ENCODE peak calls at places on chromosome 12, in four cellular contexts. One of them, this sample, is unnamed.

GRCh38 chr12:69464433-69464832 is 5.8 kb upstream of the FRS2 start:
- DNase-seq in IMR-90: peak; percentile 11
- DNase-seq in breast epithelium: no peak
- DNase-seq in stomach: no peak
- DNase-seq in this sample: no peak

GRCh38 chr12:68106160-68106559 is 53.4 kb downstream of the IFNG start:
- DNase-seq in stomach: no peak
- DNase-seq in breast epithelium: no peak
- DNase-seq in IMR-90: no peak
- DNase-seq in this sample: no peak

GRCh38 chr12:65427646-65428045 is 149.2 kb downstream of the MSRB3 start:
- DNase-seq in IMR-90: no peak
- DNase-seq in breast epithelium: no peak
- DNase-seq in stomach: no peak
- DNase-seq in this sample: no peak

GRCh38 chr12:88325828-88326214 is 183.7 kb downstream of the TMTC3 start:
- DNase-seq in IMR-90: peak; percentile 71
- DNase-seq in stomach: no peak
- DNase-seq in breast epithelium: no peak
- DNase-seq in this sample: no peak

GRCh38 chr12:128204725-128205124 is 62.2 kb upstream of the TMEM132C start:
- DNase-seq in breast epithelium: no peak
- DNase-seq in stomach: no peak
- DNase-seq in IMR-90: no peak
- DNase-seq in this sample: no peak

GRCh38 chr12:64968989-64969819 is 144.8 kb downstream of the TBC1D30 start:
- DNase-seq in IMR-90: no peak
- DNase-seq in stomach: no peak
- DNase-seq in breast epithelium: no peak
- DNase-seq in this sample: no peak

GRCh38 chr12:9273276-9273675 is 65.1 kb upstream of the PZP start:
- DNase-seq in IMR-90: peak; percentile 58
- DNase-seq in stomach: no peak
- DNase-seq in breast epithelium: no peak
- DNase-seq in this sample: no peak

GRCh38 chr12:103301642-103302620 is 193.8 kb downstream of the C12orf42 start:
- DNase-seq in IMR-90: no peak
- DNase-seq in breast epithelium: no peak
- DNase-seq in stomach: no peak
- DNase-seq in this sample: no peak

GRCh38 chr12:75632452-75632851 is 121.0 kb upstream of the KRR1 start:
- DNase-seq in stomach: no peak
- DNase-seq in IMR-90: no peak
- DNase-seq in breast epithelium: no peak
- DNase-seq in this sample: no peak

GRCh38 chr12:112303004-112303403 is 79.2 kb downstream of the HECTD4 start:
- DNase-seq in stomach: no peak
- DNase-seq in breast epithelium: no peak
- DNase-seq in IMR-90: peak; percentile 95
- DNase-seq in this sample: no peak

GRCh38 chr12:110597885-110598284 is 14.8 kb upstream of the PPTC7 start:
- DNase-seq in stomach: no peak
- DNase-seq in IMR-90: no peak
- DNase-seq in breast epithelium: no peak
- DNase-seq in this sample: no peak

GRCh38 chr12:4308334-4308960 is 12.6 kb upstream of the TIGAR start:
- DNase-seq in IMR-90: no peak
- DNase-seq in stomach: no peak
- DNase-seq in breast epithelium: no peak
- DNase-seq in this sample: no peak

GRCh38 chr12:42039146-42039545 is 105.5 kb downstream of the GXYLT1 start:
- DNase-seq in stomach: no peak
- DNase-seq in breast epithelium: no peak
- DNase-seq in IMR-90: peak; percentile 43
- DNase-seq in this sample: no peak

GRCh38 chr12:124194521-124195225 is 100.2 kb upstream of the RFLNA start:
- DNase-seq in IMR-90: no peak
- DNase-seq in stomach: peak; percentile 67
- DNase-seq in breast epithelium: no peak
- DNase-seq in this sample: no peak

GRCh38 chr12:127294651-127295205 is 972.2 kb upstream of the TMEM132C start:
- DNase-seq in breast epithelium: no peak
- DNase-seq in IMR-90: no peak
- DNase-seq in stomach: no peak
- DNase-seq in this sample: no peak

GRCh38 chr12:8697476-8698131 is at the start of gene RIMKLB:
- DNase-seq in stomach: peak; percentile 79
- DNase-seq in IMR-90: peak; percentile 57
- DNase-seq in breast epithelium: peak; percentile 66
- DNase-seq in this sample: peak; percentile 30

GRCh38 chr12:52347546-52348510 is 19.5 kb downstream of the KRT85 start:
- DNase-seq in stomach: no peak
- DNase-seq in breast epithelium: peak; percentile 43
- DNase-seq in IMR-90: no peak
- DNase-seq in this sample: no peak

GRCh38 chr12:85277900-85278597 is 2.0 kb upstream of the ALX1 start:
- DNase-seq in stomach: no peak
- DNase-seq in IMR-90: no peak
- DNase-seq in breast epithelium: no peak
- DNase-seq in this sample: no peak

GRCh38 chr12:80325167-80325959 is 118.7 kb upstream of the PTPRQ start:
- DNase-seq in stomach: no peak
- DNase-seq in IMR-90: no peak
- DNase-seq in breast epithelium: no peak
- DNase-seq in this sample: no peak

GRCh38 chr12:46590991-46591703 is 218.6 kb upstream of the SLC38A2 start:
- DNase-seq in IMR-90: no peak
- DNase-seq in breast epithelium: no peak
- DNase-seq in stomach: no peak
- DNase-seq in this sample: no peak

GRCh38 chr12:25477217-25477616 is 75.9 kb downstream of the LMNTD1 start:
- DNase-seq in breast epithelium: no peak
- DNase-seq in IMR-90: no peak
- DNase-seq in stomach: no peak
- DNase-seq in this sample: no peak

GRCh38 chr12:64221656-64222010 is 463 bp downstream of the KICS2 start:
- DNase-seq in breast epithelium: peak; percentile 84
- DNase-seq in IMR-90: peak; percentile 72
- DNase-seq in stomach: peak; percentile 90
- DNase-seq in this sample: peak; percentile 29

GRCh38 chr12:131056626-131057025 is 102.9 kb downstream of the ADGRD1 start:
- DNase-seq in IMR-90: no peak
- DNase-seq in breast epithelium: no peak
- DNase-seq in stomach: no peak
- DNase-seq in this sample: no peak

GRCh38 chr12:100401660-100402059 is 44.8 kb downstream of the SLC17A8 start:
- DNase-seq in breast epithelium: no peak
- DNase-seq in stomach: no peak
- DNase-seq in IMR-90: peak; percentile 31
- DNase-seq in this sample: no peak

GRCh38 chr12:64781374-64782029 is 22.3 kb upstream of the GNS start:
- DNase-seq in breast epithelium: no peak
- DNase-seq in stomach: peak; percentile 34
- DNase-seq in IMR-90: no peak
- DNase-seq in this sample: no peak

GRCh38 chr12:53539526-53539925 is 32.2 kb upstream of the NPFF start:
- DNase-seq in IMR-90: no peak
- DNase-seq in breast epithelium: no peak
- DNase-seq in stomach: no peak
- DNase-seq in this sample: no peak

GRCh38 chr12:114799574-114800487 is 115.9 kb upstream of the TBX3 start:
- DNase-seq in stomach: peak; percentile 92
- DNase-seq in IMR-90: peak; percentile 41
- DNase-seq in breast epithelium: no peak
- DNase-seq in this sample: no peak

GRCh38 chr12:113418213-113418879 is 3.8 kb upstream of the SDSL start:
- DNase-seq in breast epithelium: no peak
- DNase-seq in stomach: no peak
- DNase-seq in IMR-90: peak; percentile 4
- DNase-seq in this sample: no peak

GRCh38 chr12:26198742-26199141 is 3.4 kb downstream of the SSPN start:
- DNase-seq in stomach: no peak
- DNase-seq in IMR-90: peak; percentile 63
- DNase-seq in breast epithelium: no peak
- DNase-seq in this sample: no peak

GRCh38 chr12:89345830-89346740 is 6.2 kb downstream of the DUSP6 start:
- DNase-seq in breast epithelium: no peak
- DNase-seq in stomach: peak; percentile 34
- DNase-seq in IMR-90: peak; percentile 64
- DNase-seq in this sample: peak; percentile 44
- H3K4me3 ChIP-seq in breast epithelium: peak overlapping the region; percentile 14
- H3K4me3 ChIP-seq in stomach: no peak overlapping the region
- H3K4me3 ChIP-seq in IMR-90: no peak overlapping the region
- H3K4me3 ChIP-seq in this sample: no peak overlapping the region

GRCh38 chr12:133026996-133027395 is 10.3 kb upstream of the ZNF84 start:
- DNase-seq in breast epithelium: no peak
- DNase-seq in stomach: no peak
- DNase-seq in IMR-90: no peak
- DNase-seq in this sample: no peak

DNA sequence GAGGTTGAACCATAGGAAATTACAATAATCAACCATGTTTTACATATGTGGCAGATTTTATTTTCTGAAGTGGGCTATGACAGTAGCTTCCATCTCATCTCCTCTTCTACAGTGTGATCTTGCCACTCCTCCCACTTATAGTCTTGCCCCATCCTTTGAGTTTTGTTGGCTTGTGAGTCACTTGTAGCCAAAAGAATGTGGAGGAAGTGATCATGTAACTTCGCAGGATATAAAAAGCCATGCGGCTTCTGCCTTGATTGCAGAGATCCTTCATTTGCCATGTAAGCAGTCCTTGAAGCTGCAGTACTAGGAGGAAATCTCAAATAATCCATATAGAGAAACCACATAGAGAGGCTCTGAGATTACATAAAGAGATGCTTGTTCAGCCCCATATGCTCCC is 13.7 kb upstream of the ZNF84 start:
- DNase-seq in IMR-90: peak; percentile 13
- DNase-seq in breast epithelium: no peak
- DNase-seq in stomach: no peak
- DNase-seq in this sample: no peak
- H3K9me3 ChIP-seq in IMR-90: peaks cover 35% of the 10 kb centered on the region
- H3K9me3 ChIP-seq in breast epithelium: peaks cover 75% of the 10 kb centered on the region
- H3K9me3 ChIP-seq in stomach: peaks cover 64% of the 10 kb centered on the region
- H3K9me3 ChIP-seq in this sample: peaks cover 97% of the 10 kb centered on the region

GRCh38 chr12:12786371-12786715 is 884 bp downstream of the APOLD1 start:
- DNase-seq in breast epithelium: no peak
- DNase-seq in IMR-90: no peak
- DNase-seq in stomach: no peak
- DNase-seq in this sample: no peak

GRCh38 chr12:12784116-12784515 is 1.3 kb upstream of the APOLD1 start:
- DNase-seq in breast epithelium: no peak
- DNase-seq in IMR-90: no peak
- DNase-seq in stomach: no peak
- DNase-seq in this sample: no peak

GRCh38 chr12:12788131-12788530 is 2.7 kb downstream of the APOLD1 start:
- DNase-seq in breast epithelium: no peak
- DNase-seq in IMR-90: peak; percentile 16
- DNase-seq in stomach: no peak
- DNase-seq in this sample: no peak

GRCh38 chr12:12786716-12787601 is 1.5 kb downstream of the APOLD1 start:
- DNase-seq in breast epithelium: peak; percentile 75
- DNase-seq in IMR-90: peak; percentile 81
- DNase-seq in stomach: peak; percentile 80
- DNase-seq in this sample: no peak

DNA sequence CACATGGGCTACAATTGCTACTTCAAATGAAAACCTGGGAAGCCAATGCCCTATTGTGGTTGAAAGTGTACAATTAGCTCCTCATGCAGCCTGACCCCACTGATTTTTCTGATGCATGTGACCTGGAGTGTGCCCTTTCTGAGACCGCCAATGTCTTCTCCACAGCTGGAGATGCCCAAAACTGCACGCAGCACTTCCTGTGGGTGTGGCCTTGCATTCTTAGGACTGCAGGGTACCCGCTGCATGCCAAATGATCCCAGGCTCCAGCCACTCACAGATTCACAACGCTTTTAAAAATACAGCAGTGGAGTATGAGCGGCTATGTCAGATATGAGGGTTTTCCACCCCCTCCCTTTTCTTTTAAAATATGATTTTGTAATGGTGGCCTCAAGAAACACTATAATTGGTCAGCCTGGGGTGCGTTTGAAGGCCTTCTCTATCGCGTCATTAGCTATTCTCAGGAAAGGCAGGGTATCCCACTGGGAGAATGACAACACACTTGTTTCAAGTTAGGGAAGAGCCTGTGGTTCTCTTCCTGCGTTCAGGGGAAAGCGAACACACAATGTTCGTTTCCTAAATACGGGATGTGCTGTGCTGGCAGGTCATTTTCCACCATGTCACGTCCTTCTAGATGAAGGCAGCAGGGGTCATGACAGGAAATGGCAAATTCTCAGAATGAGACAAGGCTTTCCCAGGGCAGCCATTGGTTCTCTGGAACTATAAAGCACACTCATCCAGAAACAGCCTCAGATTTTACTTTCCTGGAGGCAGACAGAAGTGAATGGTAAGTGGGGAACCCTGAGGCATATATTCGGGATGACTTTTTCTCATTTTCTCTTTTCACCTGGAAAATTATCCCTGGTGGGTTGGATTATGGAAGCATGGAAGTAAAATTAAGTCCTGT is at the start of gene APOLD1:
- DNase-seq in IMR-90: no peak
- DNase-seq in breast epithelium: no peak
- DNase-seq in stomach: no peak
- DNase-seq in this sample: no peak
- TF ChIP-seq POLR2A in IMR-90: no peak
- TF ChIP-seq POLR2A in breast epithelium: peak; percentile 27
- TF ChIP-seq POLR2A in stomach: no peak
- TF ChIP-seq POLR2A in this sample: no peak

GRCh38 chr12:49901986-49902385 is 1.7 kb downstream of the FAIM2 start:
- DNase-seq in stomach: no peak
- DNase-seq in breast epithelium: no peak
- DNase-seq in IMR-90: no peak
- DNase-seq in this sample: no peak

GRCh38 chr12:49903700-49904423 is at the start of gene FAIM2:
- DNase-seq in breast epithelium: no peak
- DNase-seq in IMR-90: peak; percentile 82
- DNase-seq in stomach: no peak
- DNase-seq in this sample: no peak

GRCh38 chr12:49902399-49903350 is 1.0 kb downstream of the FAIM2 start:
- DNase-seq in IMR-90: no peak
- DNase-seq in stomach: no peak
- DNase-seq in breast epithelium: no peak
- DNase-seq in this sample: no peak

GRCh38 chr12:49904601-49905000 is 901 bp upstream of the FAIM2 start:
- DNase-seq in stomach: no peak
- DNase-seq in breast epithelium: no peak
- DNase-seq in IMR-90: no peak
- DNase-seq in this sample: no peak

DNA sequence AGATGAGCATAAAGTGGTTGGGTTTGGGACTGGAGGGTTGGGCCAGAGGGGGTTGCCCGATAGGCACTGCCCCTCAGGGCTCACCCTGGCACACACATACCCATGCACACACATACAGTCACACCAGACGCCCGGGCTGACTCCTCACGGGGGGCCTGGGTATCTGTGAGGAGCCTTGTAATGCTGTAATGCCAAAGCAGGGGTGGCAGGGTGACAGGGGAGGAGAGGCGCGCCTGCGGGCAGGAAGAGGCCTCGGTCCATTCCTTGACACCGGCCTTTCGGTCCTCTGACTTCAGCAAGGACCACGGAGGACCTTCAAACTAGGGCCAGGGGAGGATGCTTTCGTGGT is 375 bp downstream of the FAIM2 start:
- DNase-seq in stomach: no peak
- DNase-seq in IMR-90: no peak
- DNase-seq in breast epithelium: no peak
- DNase-seq in this sample: no peak
- H3K4me3 ChIP-seq in stomach: peak overlapping the region; percentile 42
- H3K4me3 ChIP-seq in IMR-90: peak overlapping the region; percentile 17
- H3K4me3 ChIP-seq in breast epithelium: peak overlapping the region; percentile 49
- H3K4me3 ChIP-seq in this sample: peak overlapping the region; percentile 66

This sample was measured in esophagus squamous epithelium.